ENCODE peak calls at places on chromosomes 2 and 18, in nine cellular contexts. T is Panc1, E is sigmoid colon, G is stomach, N is breast epithelium, D is GM23338, Z is prostate gland, R is GM12878, L is transverse colon. Q is an unnamed sample.

GRCh38 chr2:134154269-134154668 is 99.6 kb upstream of the MGAT5 start:
- DNase-seq in T (no peak), E (no peak), G (no peak), N (no peak), D (no peak), Z (no peak), R (peak; percentile 36), L (peak; percentile 37), Q (no peak)

GRCh38 chr2:205352120-205352519 is 330.2 kb upstream of the NRP2 start:
- DNase-seq in T (no peak), E (no peak), G (no peak), N (no peak), D (no peak), Z (no peak), R (no peak), L (no peak), Q (no peak)

GRCh38 chr2:223055140-223055539 is 3.1 kb downstream of the KCNE4 start:
- DNase-seq in T (no peak), E (no peak), G (no peak), N (no peak), D (no peak), Z (no peak), R (no peak), L (no peak), Q (no peak)

GRCh38 chr2:65607906-65608305 is 175.5 kb upstream of the SPRED2 start:
- DNase-seq in T (no peak), E (no peak), G (no peak), N (no peak), D (no peak), Z (no peak), R (no peak), L (no peak), Q (no peak)

GRCh38 chr18:10030816-10031541 is 117.2 kb downstream of the VAPA start:
- DNase-seq in T (no peak), E (no peak), G (no peak), N (no peak), D (no peak), Z (no peak), R (no peak), L (no peak), Q (no peak)

GRCh38 chr2:953975-954686 is 3.5 kb downstream of the SNTG2 start:
- DNase-seq in T (peak; percentile 20), E (no peak), G (no peak), N (no peak), D (no peak), Z (no peak), R (no peak), L (no peak), Q (no peak)

GRCh38 chr2:50344509-50345106 is 687.3 kb downstream of the NRXN1 start:
- DNase-seq in T (no peak), E (no peak), G (no peak), N (no peak), D (peak; percentile 74), Z (no peak), R (no peak), L (no peak), Q (no peak)

GRCh38 chr18:57073516-57074187 is 73.2 kb upstream of the BOD1L2 start:
- DNase-seq in T (no peak), E (no peak), G (no peak), N (no peak), D (no peak), Z (no peak), R (no peak), L (no peak), Q (no peak)

GRCh38 chr2:73043978-73044832 is 27.3 kb downstream of the SFXN5 start:
- DNase-seq in T (no peak), E (no peak), G (no peak), N (no peak), D (no peak), Z (no peak), R (no peak), L (no peak), Q (no peak)

GRCh38 chr18:69689081-69689759 is 258.5 kb downstream of the CD226 start:
- DNase-seq in T (no peak), E (no peak), G (no peak), N (no peak), D (no peak), Z (no peak), R (no peak), L (no peak), Q (no peak)

GRCh38 chr18:31508781-31509180 is 10.8 kb downstream of the DSG2 start:
- DNase-seq in T (no peak), E (no peak), G (no peak), N (no peak), D (no peak), Z (no peak), R (no peak), L (no peak), Q (no peak)

DNA sequence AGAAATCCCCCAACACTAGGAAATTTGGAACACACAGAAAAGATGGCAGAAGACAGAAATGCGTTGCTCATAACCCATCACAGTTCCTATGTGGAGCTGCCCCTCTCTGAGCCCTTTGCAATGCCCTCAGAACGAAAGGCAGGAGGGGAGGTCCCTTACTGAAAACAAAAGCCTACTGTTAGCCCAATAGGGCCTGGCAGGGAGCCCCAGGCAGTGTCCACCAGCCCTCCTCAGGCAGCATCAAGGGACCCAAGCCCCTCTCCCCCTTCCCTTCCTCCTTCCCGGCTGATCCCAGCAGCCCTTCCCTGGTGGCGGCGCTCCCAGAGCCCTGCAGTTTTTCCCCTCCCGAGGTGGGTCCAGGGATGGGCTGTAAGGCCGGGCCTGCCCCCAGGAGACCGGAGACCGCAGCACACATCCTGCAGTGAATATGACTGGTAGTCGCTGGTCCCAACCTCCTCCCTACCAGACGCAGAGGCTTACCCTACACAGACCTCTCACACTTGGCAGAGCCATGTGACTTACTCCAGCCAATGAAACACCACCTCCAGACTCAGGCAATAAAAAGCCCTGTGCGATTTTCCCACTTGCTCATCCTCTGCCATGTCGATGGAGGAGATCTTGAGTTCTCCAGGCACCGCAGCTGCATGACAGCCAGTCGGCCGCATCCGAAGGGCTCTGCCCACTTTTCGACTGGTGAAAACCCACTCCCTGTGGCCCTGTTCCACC is 19.4 kb upstream of the DUSP2 start:
- DNase-seq in T (no peak), E (peak; percentile 51), G (no peak), N (no peak), D (peak; percentile 61), Z (no peak), R (peak; percentile 96), L (peak; percentile 48), Q (no peak)
- H3K4me3 ChIP-seq in T (no peak overlapping the region), E (no peak overlapping the region), G (no peak overlapping the region), N (no peak overlapping the region), D (no peak overlapping the region), Z (no peak overlapping the region), R (peak overlapping the region; percentile 65), L (no peak overlapping the region), Q (no peak overlapping the region)

DNA sequence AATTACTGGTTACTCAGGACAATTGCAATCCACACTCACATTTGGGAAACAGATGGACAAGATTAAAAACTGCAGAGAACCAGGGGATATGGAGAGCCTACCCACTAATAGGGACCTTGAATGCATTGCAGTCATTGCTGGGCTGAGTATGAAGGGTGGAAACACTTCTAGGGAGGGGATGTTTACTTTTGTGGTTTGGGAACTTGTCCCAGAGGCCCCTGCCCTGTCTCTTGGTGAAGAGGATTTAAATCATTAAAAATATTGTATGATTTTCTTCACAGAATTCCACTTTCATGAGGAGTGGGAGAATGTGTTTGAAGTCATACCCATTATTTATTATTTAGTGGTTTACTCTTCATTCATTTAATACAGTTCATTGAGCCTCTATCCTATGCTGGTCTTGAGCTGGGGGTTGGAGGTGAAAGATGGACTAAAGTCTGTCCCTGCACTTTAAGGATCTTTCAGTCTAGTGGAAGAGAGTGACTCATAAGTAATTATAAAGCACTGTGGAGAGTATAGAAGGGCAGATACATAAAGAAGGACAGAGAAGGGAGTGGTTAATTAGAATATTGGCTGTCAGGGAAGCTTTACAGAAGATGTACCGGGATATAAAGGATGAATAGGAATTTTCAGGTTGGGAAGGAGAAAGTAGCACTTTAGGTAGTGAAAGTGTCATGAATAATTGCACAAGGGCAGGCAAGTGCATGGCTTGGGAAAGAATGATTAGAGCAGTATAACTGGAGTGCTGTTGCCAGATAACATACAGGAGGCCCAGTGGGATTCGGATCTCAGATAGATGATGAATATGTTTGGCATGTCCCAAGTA is 313.4 kb downstream of the LPIN1 start:
- DNase-seq in T (no peak), E (no peak), G (no peak), N (no peak), D (no peak), Z (no peak), R (no peak), L (no peak), Q (no peak)
- TF ChIP-seq POLR2AphosphoS5 in T (no peak), E (no peak), G (no peak), N (no peak), D (no peak), Z (no peak), R (no peak), L (no peak), Q (no peak)

GRCh38 chr2:20648831-20649230 is 2.1 kb downstream of the HS1BP3 start:
- DNase-seq in T (no peak), E (no peak), G (no peak), N (no peak), D (no peak), Z (no peak), R (no peak), L (no peak), Q (no peak)

GRCh38 chr2:20647211-20647610 is 3.7 kb downstream of the HS1BP3 start:
- DNase-seq in T (no peak), E (no peak), G (no peak), N (no peak), D (no peak), Z (no peak), R (no peak), L (no peak), Q (no peak)

GRCh38 chr2:20647764-20648164 is 3.1 kb downstream of the HS1BP3 start:
- DNase-seq in T (no peak), E (no peak), G (no peak), N (no peak), D (no peak), Z (no peak), R (no peak), L (no peak), Q (no peak)

GRCh38 chr2:20649586-20650375 is 1.1 kb downstream of the HS1BP3 start:
- DNase-seq in T (no peak), E (no peak), G (no peak), N (no peak), D (no peak), Z (no peak), R (no peak), L (no peak), Q (no peak)

GRCh38 chr2:20648207-20648606 is 2.7 kb downstream of the HS1BP3 start:
- DNase-seq in T (no peak), E (no peak), G (no peak), N (no peak), D (no peak), Z (no peak), R (no peak), L (no peak), Q (no peak)
- H3K27ac ChIP-seq in T (no peak overlapping the region), E (peak overlapping the region; percentile 89), G (peak overlapping the region; percentile 98), N (no peak overlapping the region), D (no peak overlapping the region), Z (no peak overlapping the region), R (no peak overlapping the region), L (no peak overlapping the region), Q (no peak overlapping the region)

DNA sequence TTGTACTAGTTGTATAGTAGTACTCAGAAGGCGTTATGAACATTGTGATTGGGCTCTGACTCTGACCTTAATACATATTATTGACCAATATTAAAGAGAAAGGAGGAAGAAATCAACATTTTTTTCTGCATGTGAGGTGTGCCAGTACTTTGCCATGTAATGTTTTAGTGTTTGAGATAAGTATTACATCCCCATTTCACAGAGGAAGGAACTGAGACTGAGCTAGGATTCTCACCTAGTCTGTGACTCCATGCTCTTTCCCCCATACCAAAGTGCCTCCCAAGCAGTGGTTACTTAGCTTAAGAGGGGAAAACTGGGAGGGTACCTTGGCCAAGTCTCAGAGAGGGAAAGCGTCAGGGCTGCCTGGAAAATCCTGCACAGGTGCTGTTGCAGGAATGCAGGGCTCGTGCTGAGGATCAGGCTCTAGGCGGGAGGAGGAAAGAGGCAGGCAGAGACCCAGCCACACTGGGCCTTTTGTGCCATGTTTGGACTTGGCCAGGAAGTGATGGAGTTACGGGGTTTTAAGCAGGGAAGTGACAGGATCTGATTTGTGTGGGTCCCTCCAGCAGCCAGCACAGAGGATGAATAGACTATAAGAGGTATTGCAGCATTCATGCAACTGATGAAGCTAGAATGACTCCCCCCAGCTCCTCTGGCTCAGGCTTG is 1.7 kb downstream of the PNKD start:
- DNase-seq in T (no peak), E (no peak), G (no peak), N (no peak), D (no peak), Z (no peak), R (no peak), L (no peak), Q (no peak)
- H3K4me3 ChIP-seq in T (peak overlapping the region; percentile 86), E (peak overlapping the region; percentile 7), G (peak overlapping the region; percentile 88), N (peak overlapping the region; percentile 13), D (peak overlapping the region; percentile 96), Z (peak overlapping the region; percentile 91), R (peak overlapping the region; percentile 88), L (no peak overlapping the region), Q (peak overlapping the region; percentile 91)

Q was measured in SK-N-MC.